ENCODE peak calls at places on chromosomes 12 and 14, in seven cellular contexts. I is IMR-90, H is H9, T is trophoblast cell, Q is H1, R is neuronal stem cell, D is mesenchymal stem cell. U is an unnamed sample.

GRCh38 chr12:52246720-52247621 is 13.9 kb downstream of the KRT7 start:
- DNase-seq in I (no peak), H (no peak), T (no peak), Q (no peak), R (no peak), D (no peak), U (peak)

GRCh38 chr12:118544569-118544968 is 168.2 kb downstream of the SUDS3 start:
- DNase-seq in I (peak), H (peak), T (peak), Q (no peak), R (no peak), D (peak), U (peak)

GRCh38 chr14:79584679-79585078 is 626.6 kb downstream of the DIO2 start:
- DNase-seq in I (peak), H (no peak), T (peak), Q (no peak), R (no peak), D (peak), U (peak)

GRCh38 chr12:227923-228845 is 14.2 kb upstream of the SLC6A12 start:
- DNase-seq in I (no peak), H (peak), T (no peak), Q (no peak), R (no peak), D (no peak), U (no peak)

GRCh38 chr14:103932791-103933490 is 4.7 kb downstream of the TDRD9 start:
- DNase-seq in I (no peak), H (no peak), T (no peak), Q (no peak), R (no peak), D (no peak), U (no peak)

GRCh38 chr14:95564060-95564459 is 29.2 kb downstream of the GLRX5 start:
- DNase-seq in I (peak), H (no peak), T (no peak), Q (no peak), R (no peak), D (no peak), U (no peak)

GRCh38 chr12:95918194-95918993 is 24.0 kb downstream of the CCDC38 start:
- DNase-seq in I (peak), H (peak), T (peak), Q (no peak), R (peak), D (peak), U (peak)

GRCh38 chr14:25150934-25151790 is 101.2 kb upstream of the STXBP6 start:
- DNase-seq in I (peak), H (no peak), T (peak), Q (no peak), R (no peak), D (peak), U (peak)

GRCh38 chr12:7612851-7613250 is 52.9 kb downstream of the APOBEC1 start:
- DNase-seq in I (no peak), H (no peak), T (no peak), Q (no peak), R (no peak), D (no peak), U (no peak)

GRCh38 chr14:27686137-27686536 is 1080.5 kb upstream of the FOXG1 start:
- DNase-seq in I (no peak), H (no peak), T (no peak), Q (no peak), R (no peak), D (no peak), U (no peak)

GRCh38 chr12:11666651-11667050 is 17.2 kb downstream of the ETV6 start:
- DNase-seq in I (no peak), H (peak), T (no peak), Q (no peak), R (no peak), D (no peak), U (peak)

GRCh38 chr14:21168055-21168454 is 12.2 kb upstream of the OR5AU1 start:
- DNase-seq in I (peak), H (no peak), T (no peak), Q (no peak), R (no peak), D (no peak), U (no peak)

GRCh38 chr12:3141339-3142321 is 64.5 kb downstream of the TSPAN9 start:
- DNase-seq in I (no peak), H (peak), T (peak), Q (no peak), R (no peak), D (no peak), U (peak)

GRCh38 chr12:26971963-26972362 is 33.7 kb downstream of the FGFR1OP2 start:
- DNase-seq in I (no peak), H (no peak), T (no peak), Q (no peak), R (no peak), D (no peak), U (no peak)

GRCh38 chr12:286531-287300 is 24.1 kb upstream of the SLC6A13 start:
- DNase-seq in I (no peak), H (no peak), T (no peak), Q (no peak), R (no peak), D (no peak), U (no peak)

GRCh38 chr12:6533653-6534157 is 612 bp upstream of the GAPDH start:
- DNase-seq in I (peak), H (peak), T (no peak), Q (no peak), R (peak), D (no peak), U (peak)

GRCh38 chr14:56282179-56282578 is 164.0 kb downstream of the PELI2 start:
- DNase-seq in I (no peak), H (no peak), T (no peak), Q (no peak), R (no peak), D (no peak), U (no peak)

GRCh38 chr14:101239065-101239464 is 322.2 kb upstream of the DIO3 start:
- DNase-seq in I (no peak), H (no peak), T (no peak), Q (no peak), R (no peak), D (no peak), U (no peak)

DNA sequence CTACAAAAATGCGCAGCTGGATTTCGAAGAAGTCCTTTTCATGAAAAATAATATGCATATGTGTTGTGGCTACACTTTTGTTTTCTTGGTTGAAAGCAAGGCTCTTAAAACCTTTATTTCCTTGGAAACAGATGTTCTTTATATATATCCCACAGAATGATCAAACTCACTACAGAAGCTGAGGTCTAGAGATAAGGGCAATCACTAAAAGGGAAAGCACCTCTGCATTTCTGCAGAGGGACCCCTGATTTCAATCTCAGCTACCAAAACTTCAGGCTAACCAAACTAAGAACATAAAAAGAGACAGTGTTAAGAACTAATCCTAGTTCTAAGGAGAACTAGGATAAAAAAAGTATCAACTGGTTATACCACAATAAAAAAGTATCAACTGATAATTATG is 65.4 kb upstream of the CDKL1 start:
- DNase-seq in I (no peak), H (no peak), T (no peak), Q (no peak), R (no peak), D (no peak), U (no peak)
- H4K8ac ChIP-seq in I (no peak), H (no peak), T (no peak), Q (no peak), R (no peak), D (no peak), U (no peak)

GRCh38 chr12:65274873-65275272 is 3.6 kb upstream of the MSRB3 start:
- DNase-seq in I (no peak), H (no peak), T (no peak), Q (no peak), R (no peak), D (no peak), U (no peak)
- H3K4ac ChIP-seq in I (no peak), H (no peak), T (no peak), Q (no peak), R (no peak), D (no peak), U (no peak)

GRCh38 chr12:108641446-108642268 is 8.0 kb upstream of the SELPLG start:
- DNase-seq in I (no peak), H (peak), T (no peak), Q (no peak), R (no peak), D (no peak), U (no peak)
- H4K8ac ChIP-seq in I (no peak), H (no peak), T (no peak), Q (no peak), R (no peak), D (no peak), U (no peak)

GRCh38 chr14:57480044-57480443 is 13.6 kb downstream of the CCDC198 start:
- DNase-seq in I (no peak), H (no peak), T (no peak), Q (no peak), R (no peak), D (peak), U (no peak)
- H3K4ac ChIP-seq in I (no peak), H (no peak), T (no peak), Q (no peak), R (no peak), D (no peak), U (no peak)

GRCh38 chr14:28755930-28756895 is 10.4 kb upstream of the FOXG1 start:
- DNase-seq in I (no peak), H (no peak), T (no peak), Q (no peak), R (no peak), D (no peak), U (no peak)
- H4K8ac ChIP-seq in I (no peak), H (no peak), T (no peak), Q (no peak), R (no peak), D (no peak), U (no peak)

DNA sequence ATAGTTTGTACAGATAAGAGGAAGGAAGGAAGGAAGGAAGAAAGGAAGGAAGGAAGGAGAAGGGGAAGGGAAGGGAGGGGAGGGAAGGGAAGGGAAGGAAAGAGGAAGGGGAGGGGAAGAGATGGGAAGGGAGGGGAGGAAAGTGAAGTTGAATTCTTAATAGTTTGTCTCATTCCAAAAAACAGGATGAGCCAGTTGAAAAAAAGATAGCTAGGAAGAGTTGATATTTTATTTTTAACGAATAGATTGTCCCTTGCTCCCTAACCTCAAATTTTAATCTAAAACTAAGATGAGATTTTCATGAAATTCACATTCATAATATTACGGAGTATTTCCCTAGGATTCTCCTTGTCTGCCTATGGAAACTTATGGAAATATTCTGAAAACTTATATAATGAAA is 80.7 kb downstream of the ZFC3H1 start:
- DNase-seq in I (no peak), H (no peak), T (no peak), Q (no peak), R (no peak), D (no peak), U (no peak)
- H3K4ac ChIP-seq in I (no peak), H (no peak), T (no peak), Q (no peak), R (no peak), D (no peak), U (no peak)

GRCh38 chr14:38053684-38054083 is 154.0 kb upstream of the SSTR1 start:
- DNase-seq in I (no peak), H (no peak), T (no peak), Q (no peak), R (no peak), D (no peak), U (no peak)

DNA sequence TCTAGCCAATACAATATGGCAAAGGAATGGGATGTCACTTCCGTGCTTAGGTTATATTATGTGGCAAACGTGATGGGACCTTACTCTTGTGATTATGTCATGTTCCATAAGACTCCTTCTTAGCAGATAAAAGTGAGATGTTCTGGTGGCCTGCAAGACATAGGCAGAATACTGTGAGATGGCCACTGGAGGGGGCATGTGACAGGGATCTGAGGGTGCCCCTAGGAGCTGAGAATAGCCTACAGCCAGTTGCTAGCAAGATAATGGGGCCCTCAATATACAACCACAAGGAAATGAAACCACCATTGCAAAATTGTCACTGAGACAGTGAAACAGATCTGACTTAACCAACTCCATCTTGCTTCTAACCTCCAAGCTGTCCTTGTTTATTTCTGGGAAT is 151.4 kb upstream of the SSTR1 start:
- DNase-seq in I (no peak), H (no peak), T (no peak), Q (no peak), R (no peak), D (peak), U (peak)
- H4K8ac ChIP-seq in I (no peak), H (no peak), T (no peak), Q (no peak), R (no peak), D (no peak), U (no peak)

DNA sequence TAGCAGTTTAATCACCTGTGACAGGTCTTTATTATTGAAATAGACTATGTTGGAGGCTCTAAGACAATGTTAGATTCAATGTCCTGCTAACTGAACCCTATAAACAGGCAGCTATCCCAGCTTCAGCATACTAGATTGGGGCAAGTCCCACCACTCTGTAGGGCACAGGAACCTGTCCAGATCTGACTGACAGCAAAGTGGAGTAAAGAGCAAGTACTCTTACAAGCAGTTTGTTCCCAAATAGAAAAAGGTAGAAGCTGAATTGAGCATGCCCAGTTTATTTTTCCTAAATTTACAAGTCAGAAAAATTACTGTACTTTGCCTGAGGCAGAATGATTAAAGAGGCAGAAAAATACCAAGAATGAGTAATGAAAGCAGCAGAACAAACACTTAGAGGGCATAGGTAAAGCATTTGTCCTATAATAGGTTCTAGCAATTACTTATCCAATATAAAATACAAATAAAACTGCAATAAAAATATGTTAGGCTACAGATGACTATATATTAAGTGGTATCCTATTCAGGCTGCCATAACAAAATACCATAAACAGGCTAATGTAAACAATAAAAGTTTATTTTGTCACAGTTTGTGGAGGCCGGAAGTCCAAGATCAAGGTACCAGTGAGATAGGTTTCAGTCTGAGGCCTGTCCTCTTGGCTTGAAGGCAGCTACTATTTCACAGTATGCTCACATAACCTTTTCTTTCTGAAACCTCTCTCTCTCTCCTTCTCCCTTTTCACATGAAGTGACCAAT is 868.2 kb downstream of the C12orf50 start:
- DNase-seq in I (no peak), H (no peak), T (no peak), Q (no peak), R (no peak), D (no peak), U (no peak)
- H3K4ac ChIP-seq in I (peak), H (no peak), T (no peak), Q (no peak), R (no peak), D (no peak), U (no peak)

GRCh38 chr14:77125275-77126073 is 16.1 kb downstream of the ZDHHC22 start:
- DNase-seq in I (no peak), H (peak), T (no peak), Q (no peak), R (no peak), D (no peak), U (peak)

GRCh38 chr14:77126074-77126325 is 15.6 kb downstream of the ZDHHC22 start:
- DNase-seq in I (no peak), H (peak), T (no peak), Q (no peak), R (no peak), D (no peak), U (no peak)

GRCh38 chr14:77124345-77125274 is 17.0 kb downstream of the ZDHHC22 start:
- DNase-seq in I (peak), H (peak), T (peak), Q (no peak), R (peak), D (peak), U (peak)

GRCh38 chr14:77122555-77123125 is 19.0 kb downstream of the ZDHHC22 start:
- DNase-seq in I (no peak), H (peak), T (no peak), Q (no peak), R (no peak), D (no peak), U (no peak)

DNA sequence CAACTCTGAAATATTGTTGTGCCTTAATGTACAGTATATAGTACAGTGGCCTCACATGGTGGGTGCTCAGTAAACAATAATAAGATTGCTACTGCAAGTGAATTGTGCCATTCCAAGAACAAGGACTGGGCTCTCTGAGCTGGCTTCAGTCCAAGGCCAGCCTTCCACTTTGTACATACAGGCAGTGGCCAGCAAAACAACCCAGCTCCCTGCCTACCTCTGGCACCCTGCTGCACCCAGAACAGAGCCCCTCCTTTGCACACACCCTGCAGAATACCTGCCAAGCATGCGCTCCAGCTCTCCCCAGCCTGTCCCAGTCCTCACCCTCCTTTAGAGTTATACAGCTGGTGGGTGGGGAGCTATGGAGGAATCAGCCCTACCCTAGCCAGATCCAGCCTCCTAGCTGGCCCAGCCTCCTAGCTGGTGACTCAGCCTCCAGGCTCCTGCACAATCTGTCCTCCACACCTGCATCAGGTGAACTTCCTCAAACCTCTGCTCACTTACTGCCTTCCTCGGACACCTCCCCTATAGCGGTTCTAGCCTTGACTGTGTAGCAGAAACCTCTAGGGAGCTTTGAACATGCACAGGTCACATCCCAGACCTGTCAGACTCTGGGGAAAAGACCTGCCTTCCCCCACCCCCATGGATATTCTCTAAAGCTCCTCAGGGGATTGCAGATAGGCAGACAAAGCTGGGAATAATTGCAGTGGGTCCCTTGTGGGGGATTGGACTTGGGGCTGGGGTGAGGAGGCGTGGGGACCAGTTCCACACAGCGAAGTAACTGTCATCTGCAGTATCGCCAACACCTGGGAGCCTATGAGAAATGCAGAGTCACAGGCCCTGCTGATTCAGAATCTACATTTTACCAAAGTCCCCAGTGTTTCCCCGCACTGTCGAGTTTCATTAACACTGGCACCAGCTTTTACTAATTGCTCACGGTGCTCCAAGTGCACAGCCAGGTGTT is 17.9 kb downstream of the ZDHHC22 start:
- DNase-seq in I (no peak), H (peak), T (peak), Q (no peak), R (no peak), D (no peak), U (peak)
- H4K8ac ChIP-seq in I (no peak), H (no peak), T (no peak), Q (no peak), R (no peak), D (no peak), U (no peak)